ENCODE peak calls at places on chromosomes 1 and 21, in five cellular contexts. C is EL; Z is substantia nigra; R is stimulated activated CD8-positive, alpha-beta memory T cell treated with anti-CD3 and anti-CD28 coated beads, Interleukin-7, amount 100 ng/mL, for 1 hour; E is HEK293T. S is an unnamed sample.
A peak's percentile ranks its signal among the peaks of the same experiment; 100 is the strongest.

GRCh38 chr1:204065174-204065985 is 7.5 kb upstream of the SOX13 start:
- DNase-seq in E (no peak), Z (peak; percentile 59), C (peak; percentile 62), R (no peak), S (no peak)

GRCh38 chr1:163131981-163132380 is 62.8 kb downstream of the RGS4 start:
- DNase-seq in Z (no peak), R (no peak), C (no peak), E (no peak), S (no peak)

GRCh38 chr1:234148350-234148749 is 224.9 kb upstream of the COA6 start:
- DNase-seq in C (no peak), R (no peak), Z (no peak), E (no peak), S (no peak)

GRCh38 chr21:26941436-26941835 is 25.5 kb downstream of the ADAMTS5 start:
- DNase-seq in R (no peak), E (no peak), C (peak; percentile 41), Z (no peak), S (no peak)

GRCh38 chr1:19635646-19636045 is 8.5 kb upstream of the NBL1 start:
- DNase-seq in Z (no peak), R (no peak), E (no peak), C (no peak), S (no peak)

GRCh38 chr1:207069059-207069458 is 16.0 kb downstream of the PFKFB2 start:
- DNase-seq in C (no peak), R (no peak), Z (no peak), E (no peak), S (no peak)

GRCh38 chr1:37958690-37959089 is 11.8 kb upstream of the INPP5B start:
- DNase-seq in C (peak; percentile 95), Z (no peak), E (no peak), R (no peak), S (no peak)

GRCh38 chr1:24299901-24300300 is 19.3 kb upstream of the GRHL3 start:
- DNase-seq in C (no peak), R (no peak), E (no peak), Z (no peak), S (no peak)

GRCh38 chr1:194289569-194290266 is 1103.3 kb upstream of the B3GALT2 start:
- DNase-seq in R (no peak), E (no peak), C (no peak), Z (no peak), S (no peak)

GRCh38 chr1:161082996-161083742 is 6.2 kb downstream of the NECTIN4 start:
- DNase-seq in C (peak; percentile 94), R (no peak), E (peak; percentile 40), Z (no peak), S (peak; percentile 96)

GRCh38 chr1:69706473-69706872 is 138.8 kb downstream of the LRRC7 start:
- DNase-seq in Z (no peak), R (no peak), E (no peak), C (no peak), S (no peak)

GRCh38 chr1:4745560-4745959 is 91.2 kb downstream of the AJAP1 start:
- DNase-seq in E (no peak), Z (no peak), C (no peak), R (no peak), S (no peak)

GRCh38 chr1:22553104-22553880 is 10.0 kb upstream of the EPHA8 start:
- DNase-seq in C (no peak), R (no peak), E (no peak), Z (no peak), S (no peak)

S was measured in PC-9.